ENCODE peak calls at places on chromosomes 6 and 20, in six cellular contexts. A is esophagus squamous epithelium, Z is suprapubic skin, U is gastrocnemius medialis, D is uterus, K is vagina. N is an unnamed sample.
A peak's percentile ranks its signal among the peaks of the same experiment; 100 is the strongest.

GRCh38 chr20:35021063-35021462 is 65.4 kb downstream of the MYH7B start:
- DNase-seq in K (no peak), A (no peak), U (peak; percentile 62), D (no peak), Z (no peak), N (no peak)

GRCh38 chr20:25038591-25039015 is 19.3 kb downstream of the ACSS1 start:
- DNase-seq in K (no peak), A (no peak), U (no peak), Z (no peak), D (no peak), N (no peak)

GRCh38 chr6:155591741-155592140 is 136.1 kb upstream of the NOX3 start:
- DNase-seq in K (no peak), D (no peak), U (no peak), A (no peak), Z (no peak), N (no peak)

GRCh38 chr6:160004419-160005160 is 35.7 kb downstream of the IGF2R start:
- DNase-seq in Z (no peak), A (no peak), D (no peak), K (no peak), U (no peak), N (no peak)

GRCh38 chr6:110566346-110567125 is 90.1 kb upstream of the SLC22A16 start:
- DNase-seq in U (no peak), K (no peak), Z (no peak), D (no peak), A (no peak), N (no peak)

GRCh38 chr6:113763883-113764282 is 93.3 kb upstream of the MARCKS start:
- DNase-seq in K (no peak), A (no peak), D (no peak), U (no peak), Z (no peak), N (no peak)

GRCh38 chr6:17831135-17831534 is 124.4 kb upstream of the NUP153 start:
- DNase-seq in D (no peak), A (no peak), K (no peak), Z (no peak), U (no peak), N (no peak)

GRCh38 chr20:61673152-61673551 is 392.5 kb downstream of the TAF4 start:
- DNase-seq in Z (no peak), A (no peak), D (no peak), U (no peak), K (no peak), N (no peak)

GRCh38 chr6:137237413-137238170 is 18.4 kb upstream of the IFNGR1 start:
- DNase-seq in A (no peak), Z (no peak), K (no peak), U (no peak), D (no peak), N (no peak)

GRCh38 chr6:38968702-38969149 is 79.9 kb upstream of the GLP1R start:
- DNase-seq in K (no peak), U (no peak), Z (no peak), D (no peak), A (no peak), N (no peak)

GRCh38 chr6:170093658-170094596 is 197.0 kb downstream of the DLL1 start:
- DNase-seq in D (peak; percentile 11), A (no peak), U (no peak), Z (peak; percentile 76), K (no peak), N (no peak)

GRCh38 chr20:9514461-9515210 is at the start of gene LAMP5:
- DNase-seq in D (no peak), U (no peak), Z (no peak), A (no peak), K (no peak), N (no peak)

GRCh38 chr6:66421570-66421969 is 714.5 kb upstream of the EYS start:
- DNase-seq in U (no peak), D (no peak), Z (no peak), K (no peak), A (no peak), N (no peak)

GRCh38 chr20:30611239-30611984 is 646.1 kb upstream of the DEFB115 start:
- DNase-seq in Z (no peak), U (no peak), K (no peak), A (no peak), D (no peak), N (no peak)

GRCh38 chr6:16759646-16760535 is 1.4 kb downstream of the ATXN1 start:
- DNase-seq in A (peak; percentile 41), U (peak; percentile 89), Z (peak; percentile 95), D (peak; percentile 92), K (no peak), N (peak; percentile 72)

GRCh38 chr6:16759181-16759645 is 2.0 kb downstream of the ATXN1 start:
- DNase-seq in D (no peak), Z (no peak), A (no peak), U (no peak), K (no peak), N (no peak)

GRCh38 chr6:16757332-16757731 is 3.9 kb downstream of the ATXN1 start:
- DNase-seq in U (no peak), A (no peak), Z (no peak), D (no peak), K (no peak), N (no peak)

GRCh38 chr6:16756660-16757270 is 4.5 kb downstream of the ATXN1 start:
- DNase-seq in K (no peak), U (no peak), Z (no peak), A (no peak), D (no peak), N (no peak)

DNA sequence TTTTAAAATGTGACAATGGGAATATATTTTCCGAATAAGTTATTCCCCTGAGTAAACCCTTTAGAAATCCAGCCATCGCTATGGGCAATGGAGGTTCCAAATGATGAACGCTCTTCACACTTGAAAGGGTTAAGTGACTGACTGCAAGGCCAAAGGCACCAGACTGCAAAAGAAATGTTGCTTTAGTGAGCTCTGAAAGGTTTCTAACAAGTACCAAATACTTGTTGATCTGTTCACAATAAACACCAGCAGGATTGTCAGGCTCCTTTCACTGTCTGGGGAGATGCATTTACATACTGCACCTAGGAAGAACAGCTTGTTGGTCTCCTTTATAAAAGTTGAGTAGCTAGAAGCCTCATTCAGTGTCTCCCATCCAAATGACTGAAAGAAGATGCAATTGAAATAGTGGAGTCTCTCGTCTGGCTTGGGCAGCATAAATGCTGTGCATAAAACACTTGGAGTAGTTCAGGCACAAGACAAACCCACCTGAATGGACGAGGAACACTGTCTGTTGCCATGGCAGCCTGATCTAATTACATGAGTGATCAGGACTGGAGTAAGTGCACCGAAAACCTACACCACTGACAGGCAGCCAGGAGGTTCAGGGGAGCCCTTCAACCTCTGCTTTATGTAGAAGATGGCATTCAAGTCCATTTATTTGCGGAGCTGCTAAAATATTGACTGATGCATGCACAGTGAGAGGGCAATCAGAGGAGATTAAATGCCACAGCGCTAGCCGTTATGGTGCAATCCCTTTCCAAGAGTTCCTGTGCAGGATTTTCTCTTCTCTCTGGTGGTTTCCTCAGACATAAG is 2.9 kb downstream of the ATXN1 start:
- DNase-seq in A (no peak), D (no peak), Z (no peak), U (no peak), K (no peak), N (no peak)
- H3K27ac ChIP-seq in A (peak overlapping the region; percentile 8), D (peak overlapping the region; percentile 98), Z (peak overlapping the region; percentile 100), U (peak overlapping the region; percentile 96), K (peak overlapping the region; percentile 99), N (peak overlapping the region; percentile 99)

GRCh38 chr6:19052219-19052618 is 665.1 kb downstream of the RNF144B start:
- DNase-seq in Z (no peak), D (no peak), A (no peak), K (no peak), U (no peak), N (no peak)

GRCh38 chr6:19050765-19051164 is 663.6 kb downstream of the RNF144B start:
- DNase-seq in U (no peak), Z (no peak), K (no peak), D (no peak), A (no peak), N (no peak)
- H3K9me3 ChIP-seq in U (no peaks in the 10 kb centered on the region), Z (no peaks in the 10 kb centered on the region), K (no peaks in the 10 kb centered on the region), D (no peaks in the 10 kb centered on the region), A (no peaks in the 10 kb centered on the region), N (no peaks in the 10 kb centered on the region)

GRCh38 chr6:140180306-140180705 is 805.9 kb upstream of the CITED2 start:
- DNase-seq in K (no peak), D (no peak), A (no peak), Z (no peak), U (no peak), N (no peak)

GRCh38 chr6:140182819-140183218 is 808.4 kb upstream of the CITED2 start:
- DNase-seq in Z (no peak), U (no peak), K (no peak), D (no peak), A (no peak), N (no peak)

GRCh38 chr6:140185991-140186390 is 811.5 kb upstream of the CITED2 start:
- DNase-seq in D (no peak), U (no peak), A (no peak), K (no peak), Z (no peak), N (no peak)

GRCh38 chr6:140178550-140179334 is 804.3 kb upstream of the CITED2 start:
- DNase-seq in K (no peak), D (no peak), A (no peak), U (no peak), Z (no peak), N (no peak)

DNA sequence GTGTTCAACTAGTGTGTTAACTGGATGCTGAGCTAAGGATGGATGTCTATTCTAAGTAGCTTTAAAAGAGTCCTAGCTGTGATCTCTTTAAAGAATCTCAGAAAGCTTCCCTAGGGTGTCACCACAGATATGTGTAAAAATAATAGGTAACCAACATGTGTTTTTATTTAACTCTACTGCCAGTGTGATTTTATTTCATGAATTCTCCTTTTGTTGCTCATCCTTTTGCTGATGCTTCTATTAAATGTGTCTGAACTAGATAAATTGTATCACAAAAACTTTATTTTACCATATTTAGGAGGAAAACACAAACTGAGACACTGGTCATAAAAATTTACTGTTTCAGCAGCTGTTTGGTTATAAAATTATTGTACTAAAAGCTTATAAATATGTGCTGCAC is 809.4 kb upstream of the CITED2 start:
- DNase-seq in K (no peak), Z (no peak), A (no peak), D (no peak), U (no peak), N (no peak)
- TF ChIP-seq CTCF in K (no peak), Z (no peak), A (no peak), D (no peak), U (no peak), N (no peak)

GRCh38 chr20:22679197-22679596 is 94.8 kb upstream of the FOXA2 start:
- DNase-seq in Z (no peak), A (no peak), D (no peak), K (no peak), U (no peak), N (no peak)
- H3K27ac ChIP-seq in Z (no peak overlapping the region), A (no peak overlapping the region), D (no peak overlapping the region), K (no peak overlapping the region), U (no peak overlapping the region), N (no peak overlapping the region)

GRCh38 chr6:107789361-107789760 is 34.8 kb downstream of the SCML4 start:
- DNase-seq in Z (no peak), A (no peak), D (no peak), U (no peak), K (peak; percentile 94), N (no peak)
- H3K9me3 ChIP-seq in Z (no peaks in the 10 kb centered on the region), A (no peaks in the 10 kb centered on the region), D (no peaks in the 10 kb centered on the region), U (no peaks in the 10 kb centered on the region), K (no peaks in the 10 kb centered on the region), N (no peaks in the 10 kb centered on the region)